ENCODE peak calls at places on chromosome 14, in five cellular contexts. Y is transverse colon, C is OCI-M1, E is Caki2, S is heart right ventricle. N is an unnamed sample.

GRCh38 chr14:96275182-96276112 is 19.4 kb downstream of the BDKRB1 start:
- DNase-seq in Y (peak), C (peak), E (no peak), S (peak), N (peak)

GRCh38 chr14:83342590-83342989 is 1808.9 kb upstream of the SEL1L start:
- DNase-seq in Y (no peak), C (no peak), E (no peak), S (peak), N (no peak)

GRCh38 chr14:55107766-55108554 is 21.1 kb upstream of the LGALS3 start:
- DNase-seq in Y (peak), C (peak), E (peak), S (peak), N (no peak)

GRCh38 chr14:28308727-28309126 is 457.9 kb upstream of the FOXG1 start:
- DNase-seq in Y (no peak), C (no peak), E (peak), S (no peak), N (no peak)

GRCh38 chr14:103624860-103625259 is 4.2 kb upstream of the KLC1 start:
- DNase-seq in Y (peak), C (peak), E (peak), S (peak), N (no peak)

GRCh38 chr14:31465113-31465512 is 7.8 kb upstream of the DTD2 start:
- DNase-seq in Y (no peak), C (no peak), E (no peak), S (no peak), N (no peak)

GRCh38 chr14:70782361-70782760 is 27.0 kb downstream of the MAP3K9 start:
- DNase-seq in Y (no peak), C (no peak), E (peak), S (no peak), N (no peak)

GRCh38 chr14:31829256-31829923 is 247.7 kb upstream of the ARHGAP5 start:
- DNase-seq in Y (no peak), C (no peak), E (peak), S (no peak), N (no peak)

GRCh38 chr14:33851931-33852330 is 98.9 kb downstream of the EGLN3 start:
- DNase-seq in Y (no peak), C (no peak), E (no peak), S (no peak), N (no peak)

GRCh38 chr14:64705406-64706118 is 1.3 kb downstream of the PLEKHG3 start:
- DNase-seq in Y (no peak), C (peak), E (no peak), S (peak), N (no peak)

GRCh38 chr14:70096866-70097265 is 91.9 kb downstream of the SLC8A3 start:
- DNase-seq in Y (no peak), C (no peak), E (no peak), S (no peak), N (no peak)

GRCh38 chr14:67317822-67318221 is 41.8 kb downstream of the ATP6V1D start:
- DNase-seq in Y (no peak), C (no peak), E (no peak), S (no peak), N (no peak)

GRCh38 chr14:87001333-87001732 is 991.6 kb downstream of the GALC start:
- DNase-seq in Y (no peak), C (no peak), E (no peak), S (no peak), N (no peak)

GRCh38 chr14:41299924-41300323 is 306.8 kb upstream of the LRFN5 start:
- DNase-seq in Y (no peak), C (no peak), E (no peak), S (no peak), N (no peak)

GRCh38 chr14:65238456-65238855 is 136.1 kb upstream of the MAX start:
- DNase-seq in Y (no peak), C (no peak), E (peak), S (no peak), N (no peak)

GRCh38 chr14:106044949-106045596 is 518.7 kb downstream of the TMEM121 start:
- DNase-seq in Y (peak), C (peak), E (peak), S (peak), N (peak)

GRCh38 chr14:60654303-60654925 is 5.1 kb upstream of the SIX1 start:
- DNase-seq in Y (no peak), C (no peak), E (no peak), S (no peak), N (no peak)

GRCh38 chr14:71060274-71060673 is 153.0 kb downstream of the PCNX1 start:
- DNase-seq in Y (no peak), C (no peak), E (no peak), S (no peak), N (no peak)

GRCh38 chr14:37340353-37340752 is 142.6 kb downstream of the MIPOL1 start:
- DNase-seq in Y (no peak), C (peak), E (no peak), S (no peak), N (no peak)

GRCh38 chr14:23951590-23952143 is 1.9 kb upstream of the DHRS4 start:
- DNase-seq in Y (no peak), C (no peak), E (no peak), S (no peak), N (no peak)

GRCh38 chr14:24162083-24162482 is 1.0 kb downstream of the IRF9 start:
- DNase-seq in Y (no peak), C (no peak), E (no peak), S (no peak), N (no peak)

GRCh38 chr14:91897121-91897701 is 29.9 kb upstream of the TC2N start:
- DNase-seq in Y (peak), C (no peak), E (no peak), S (peak), N (no peak)

GRCh38 chr14:75339059-75339458 is 60.4 kb downstream of the FOS start:
- DNase-seq in Y (no peak), C (no peak), E (no peak), S (no peak), N (no peak)

GRCh38 chr14:95270203-95270602 is 49.5 kb downstream of the CLMN start:
- DNase-seq in Y (no peak), C (no peak), E (no peak), S (no peak), N (no peak)

GRCh38 chr14:75781096-75781495 is 120.0 kb downstream of the TTLL5 start:
- DNase-seq in Y (no peak), C (no peak), E (no peak), S (no peak), N (no peak)

GRCh38 chr14:62956413-62956812 is 88.8 kb downstream of the KCNH5 start:
- DNase-seq in Y (no peak), C (no peak), E (no peak), S (no peak), N (no peak)

GRCh38 chr14:68283378-68284123 is 464.0 kb downstream of the RAD51B start:
- DNase-seq in Y (peak), C (no peak), E (no peak), S (peak), N (peak)

GRCh38 chr14:103123128-103123633 is at the start of gene TNFAIP2:
- DNase-seq in Y (peak), C (no peak), E (peak), S (peak), N (peak)

GRCh38 chr14:86838363-86838762 is 1154.6 kb downstream of the GALC start:
- DNase-seq in Y (no peak), C (peak), E (peak), S (no peak), N (no peak)

GRCh38 chr14:23056257-23056955 is 914 bp downstream of the CDH24 start:
- DNase-seq in Y (peak), C (no peak), E (peak), S (peak), N (peak)

GRCh38 chr14:93013368-93013719 is 90.4 kb downstream of the CHGA start:
- DNase-seq in Y (no peak), C (peak), E (no peak), S (no peak), N (no peak)

GRCh38 chr14:38616959-38617358 is 361.1 kb upstream of the CLEC14A start:
- DNase-seq in Y (no peak), C (no peak), E (no peak), S (no peak), N (no peak)

GRCh38 chr14:99035712-99036593 is 236.0 kb downstream of the BCL11B start:
- DNase-seq in Y (peak), C (no peak), E (peak), S (peak), N (peak)

GRCh38 chr14:89801128-89801527 is 153.4 kb downstream of the EFCAB11 start:
- DNase-seq in Y (no peak), C (no peak), E (no peak), S (no peak), N (no peak)

N was measured in B cell.